ENCODE peak calls at places on chromosomes 12 and 14, in nine cellular contexts. T is activated naive CD4-positive, alpha-beta T cell treated with Interleukin-2 at 50 U/mL for 16 hours; H is kidney tubule cell; M is left ventricle myocardium inferior; X is activated T-cell treated with anti-CD3 and anti-CD28 coated beads, Interleukin-2, amount 50 U/mL, for 1 hour; P is SJSA1; C is ELR; S is effector memory CD8-positive, alpha-beta T cell; L is right lobe of liver. O is an unnamed sample.

GRCh38 chr14:51554339-51554920 is 97.3 kb upstream of the FRMD6 start:
- DNase-seq in T (no peak), H (peak), M (no peak), X (no peak), P (peak), C (peak), S (no peak), L (no peak), O (peak)

GRCh38 chr12:105084251-105085250 is at the start of gene ALDH1L2:
- DNase-seq in T (peak), H (peak), M (peak), X (peak), P (peak), C (peak), S (peak), L (peak), O (peak)

GRCh38 chr14:36955967-36956366 is 216.4 kb downstream of the SLC25A21 start:
- DNase-seq in T (no peak), H (no peak), M (no peak), X (no peak), P (no peak), C (no peak), S (no peak), L (no peak), O (no peak)

GRCh38 chr12:11969437-11970154 is 101.1 kb upstream of the BCL2L14 start:
- DNase-seq in T (no peak), H (no peak), M (no peak), X (no peak), P (no peak), C (no peak), S (no peak), L (no peak), O (no peak)

GRCh38 chr12:27822076-27822712 is 42.2 kb upstream of the MANSC4 start:
- DNase-seq in T (peak), H (peak), M (no peak), X (peak), P (no peak), C (peak), S (peak), L (no peak), O (peak)

GRCh38 chr14:92500491-92500941 is 13.1 kb upstream of the RIN3 start:
- DNase-seq in T (no peak), H (no peak), M (peak), X (no peak), P (peak), C (no peak), S (no peak), L (no peak), O (no peak)

GRCh38 chr14:33768458-33768830 is 182.4 kb downstream of the EGLN3 start:
- DNase-seq in T (no peak), H (no peak), M (no peak), X (no peak), P (no peak), C (no peak), S (no peak), L (no peak), O (no peak)

GRCh38 chr14:101008196-101008595 is 104.7 kb upstream of the RTL1 start:
- DNase-seq in T (no peak), H (no peak), M (no peak), X (no peak), P (peak), C (no peak), S (no peak), L (no peak), O (no peak)

GRCh38 chr14:26992403-26993115 is 394.7 kb upstream of the NOVA1 start:
- DNase-seq in T (no peak), H (no peak), M (no peak), X (no peak), P (no peak), C (no peak), S (no peak), L (no peak), O (no peak)

GRCh38 chr12:62516932-62517331 is 50.3 kb downstream of the MON2 start:
- DNase-seq in T (no peak), H (no peak), M (no peak), X (no peak), P (no peak), C (no peak), S (no peak), L (no peak), O (no peak)

GRCh38 chr12:4809449-4810218 is 89.4 kb downstream of the GALNT8 start:
- DNase-seq in T (peak), H (no peak), M (no peak), X (no peak), P (no peak), C (no peak), S (no peak), L (no peak), O (no peak)

GRCh38 chr14:77068515-77069200 is 29.4 kb upstream of the CIPC start:
- DNase-seq in T (no peak), H (no peak), M (no peak), X (no peak), P (no peak), C (no peak), S (no peak), L (no peak), O (no peak)

GRCh38 chr12:42804928-42805327 is 215.4 kb upstream of the PRICKLE1 start:
- DNase-seq in T (no peak), H (no peak), M (no peak), X (no peak), P (no peak), C (no peak), S (no peak), L (no peak), O (no peak)

GRCh38 chr14:64572721-64573508 is 23.2 kb downstream of the PPP1R36 start:
- DNase-seq in T (no peak), H (no peak), M (no peak), X (no peak), P (no peak), C (no peak), S (no peak), L (no peak), O (no peak)

GRCh38 chr14:48957486-48957885 is 628.7 kb downstream of the RPS29 start:
- DNase-seq in T (no peak), H (no peak), M (no peak), X (no peak), P (no peak), C (no peak), S (no peak), L (no peak), O (no peak)

GRCh38 chr12:91127751-91128150 is 16.5 kb upstream of the LUM start:
- DNase-seq in T (no peak), H (peak), M (no peak), X (no peak), P (no peak), C (peak), S (no peak), L (no peak), O (no peak)

GRCh38 chr14:23478109-23478698 is 8.7 kb downstream of the NGDN start:
- DNase-seq in T (peak), H (peak), M (peak), X (peak), P (no peak), C (peak), S (peak), L (no peak), O (peak)

GRCh38 chr12:12004524-12004923 is 66.2 kb upstream of the BCL2L14 start:
- DNase-seq in T (no peak), H (no peak), M (no peak), X (no peak), P (no peak), C (no peak), S (no peak), L (no peak), O (no peak)

GRCh38 chr12:70366581-70367267 is 634 bp downstream of the KCNMB4 start:
- DNase-seq in T (peak), H (peak), M (peak), X (peak), P (no peak), C (peak), S (peak), L (peak), O (peak)

GRCh38 chr12:80837342-80837978 is 100.3 kb downstream of the LIN7A start:
- DNase-seq in T (no peak), H (peak), M (no peak), X (no peak), P (no peak), C (peak), S (no peak), L (no peak), O (peak)

GRCh38 chr12:49462103-49462739 is 76.6 kb upstream of the KCNH3 start:
- DNase-seq in T (no peak), H (no peak), M (peak), X (no peak), P (no peak), C (no peak), S (no peak), L (peak), O (no peak)

GRCh38 chr14:24135584-24135833 is 485 bp upstream of the PSME1 start:
- DNase-seq in T (no peak), H (no peak), M (no peak), X (no peak), P (no peak), C (no peak), S (no peak), L (no peak), O (no peak)

GRCh38 chr14:33925209-33925608 is 25.7 kb downstream of the EGLN3 start:
- DNase-seq in T (no peak), H (no peak), M (no peak), X (no peak), P (no peak), C (no peak), S (no peak), L (no peak), O (no peak)

GRCh38 chr12:18139989-18140596 is 50.1 kb upstream of the RERGL start:
- DNase-seq in T (no peak), H (peak), M (no peak), X (no peak), P (no peak), C (peak), S (no peak), L (no peak), O (no peak)

GRCh38 chr14:24430682-24431568 is 1.2 kb downstream of the KHNYN start:
- DNase-seq in T (peak), H (peak), M (no peak), X (peak), P (peak), C (peak), S (peak), L (no peak), O (no peak)

GRCh38 chr14:22188346-22188745 is 400.7 kb downstream of the DAD1 start:
- DNase-seq in T (no peak), H (no peak), M (no peak), X (no peak), P (no peak), C (peak), S (no peak), L (no peak), O (no peak)

GRCh38 chr12:52524241-52524897 is 4.2 kb upstream of the KRT5 start:
- DNase-seq in T (no peak), H (no peak), M (no peak), X (no peak), P (peak), C (no peak), S (no peak), L (no peak), O (no peak)

GRCh38 chr12:100955139-100955538 is 160.6 kb downstream of the ANO4 start:
- DNase-seq in T (no peak), H (peak), M (no peak), X (no peak), P (peak), C (peak), S (no peak), L (no peak), O (no peak)